ENCODE peak calls at places on chromosome 21, in four cellular contexts. J, A, R and P are unnamed samples.

GRCh38 chr21:17514124-17514481 is 1.3 kb downstream of the CXADR start:
- DNase-seq in R (no peak), A (no peak), J (no peak), P (no peak)

GRCh38 chr21:34035619-34036354 is 37.6 kb upstream of the MRPS6 start:
- DNase-seq in J (no peak), R (no peak), A (peak; percentile 46), P (no peak)

GRCh38 chr21:34205811-34206635 is 132.6 kb downstream of the MRPS6 start:
- DNase-seq in A (no peak), J (no peak), R (peak; percentile 18), P (no peak)

GRCh38 chr21:41995577-41995976 is 14.6 kb downstream of the ZBTB21 start:
- DNase-seq in J (no peak), R (no peak), A (no peak), P (no peak)

GRCh38 chr21:27424601-27425000 is 457.7 kb upstream of the ADAMTS5 start:
- DNase-seq in R (no peak), J (no peak), A (no peak), P (no peak)

GRCh38 chr21:34156957-34157356 is 83.6 kb downstream of the MRPS6 start:
- DNase-seq in R (no peak), J (no peak), A (no peak), P (no peak)

GRCh38 chr21:42524341-42525227 is 10.9 kb downstream of the SLC37A1 start:
- DNase-seq in J (peak; percentile 93), A (peak; percentile 77), R (peak; percentile 10), P (peak; percentile 65)

GRCh38 chr21:23008803-23009202 is 2010.6 kb downstream of the NCAM2 start:
- DNase-seq in J (no peak), R (no peak), A (no peak), P (no peak)

GRCh38 chr21:41763398-41763931 is 3.4 kb downstream of the RIPK4 start:
- DNase-seq in A (no peak), R (no peak), J (no peak), P (no peak)

GRCh38 chr21:42653492-42654061 is at the start of gene PDE9A:
- DNase-seq in A (peak; percentile 69), J (peak; percentile 49), R (no peak), P (no peak)

GRCh38 chr21:39727401-39728120 is 17.4 kb upstream of the IGSF5 start:
- DNase-seq in A (no peak), R (no peak), J (no peak), P (no peak)

GRCh38 chr21:39728341-39728740 is 16.6 kb upstream of the IGSF5 start:
- DNase-seq in R (no peak), A (no peak), J (no peak), P (no peak)

GRCh38 chr21:39721885-39722284 is 23.1 kb upstream of the IGSF5 start:
- DNase-seq in R (no peak), A (no peak), J (no peak), P (no peak)

GRCh38 chr21:39724944-39725343 is 20.0 kb upstream of the IGSF5 start:
- DNase-seq in A (no peak), J (no peak), R (no peak), P (no peak)

GRCh38 chr21:39726133-39726532 is 18.9 kb upstream of the IGSF5 start:
- DNase-seq in J (no peak), R (no peak), A (no peak), P (no peak)
- TF ChIP-seq CTCF in J (no peak), R (no peak), A (peak; percentile 1), P (no peak)

GRCh38 chr21:31781737-31782136 is 49.8 kb upstream of the SCAF4 start:
- DNase-seq in R (no peak), A (no peak), J (no peak), P (peak; percentile 56)

GRCh38 chr21:31777857-31778256 is 45.9 kb upstream of the SCAF4 start:
- DNase-seq in J (no peak), A (no peak), R (no peak), P (no peak)

GRCh38 chr21:31786164-31786920 is 54.4 kb upstream of the SCAF4 start:
- DNase-seq in J (no peak), R (no peak), A (no peak), P (no peak)

GRCh38 chr21:31780944-31781343 is 49.0 kb upstream of the SCAF4 start:
- DNase-seq in J (no peak), A (no peak), R (no peak), P (no peak)
- TF ChIP-seq CTCF in J (no peak), A (peak; percentile 14), R (no peak), P (no peak)

GRCh38 chr21:36541721-36542139 is 61.8 kb upstream of the CLDN14 start:
- DNase-seq in J (no peak), A (no peak), R (no peak), P (no peak)

GRCh38 chr21:36545776-36546511 is 66.0 kb upstream of the CLDN14 start:
- DNase-seq in A (no peak), R (no peak), J (no peak), P (no peak)

GRCh38 chr21:36544545-36544944 is 64.6 kb upstream of the CLDN14 start:
- DNase-seq in J (no peak), A (no peak), R (no peak), P (no peak)

GRCh38 chr21:36542312-36543101 is 62.6 kb upstream of the CLDN14 start:
- DNase-seq in A (peak; percentile 61), R (no peak), J (no peak), P (no peak)

GRCh38 chr21:36543924-36544323 is 64.0 kb upstream of the CLDN14 start:
- DNase-seq in A (no peak), J (no peak), R (no peak), P (no peak)
- TF ChIP-seq CTCF in A (no peak), J (no peak), R (no peak), P (no peak)

DNA sequence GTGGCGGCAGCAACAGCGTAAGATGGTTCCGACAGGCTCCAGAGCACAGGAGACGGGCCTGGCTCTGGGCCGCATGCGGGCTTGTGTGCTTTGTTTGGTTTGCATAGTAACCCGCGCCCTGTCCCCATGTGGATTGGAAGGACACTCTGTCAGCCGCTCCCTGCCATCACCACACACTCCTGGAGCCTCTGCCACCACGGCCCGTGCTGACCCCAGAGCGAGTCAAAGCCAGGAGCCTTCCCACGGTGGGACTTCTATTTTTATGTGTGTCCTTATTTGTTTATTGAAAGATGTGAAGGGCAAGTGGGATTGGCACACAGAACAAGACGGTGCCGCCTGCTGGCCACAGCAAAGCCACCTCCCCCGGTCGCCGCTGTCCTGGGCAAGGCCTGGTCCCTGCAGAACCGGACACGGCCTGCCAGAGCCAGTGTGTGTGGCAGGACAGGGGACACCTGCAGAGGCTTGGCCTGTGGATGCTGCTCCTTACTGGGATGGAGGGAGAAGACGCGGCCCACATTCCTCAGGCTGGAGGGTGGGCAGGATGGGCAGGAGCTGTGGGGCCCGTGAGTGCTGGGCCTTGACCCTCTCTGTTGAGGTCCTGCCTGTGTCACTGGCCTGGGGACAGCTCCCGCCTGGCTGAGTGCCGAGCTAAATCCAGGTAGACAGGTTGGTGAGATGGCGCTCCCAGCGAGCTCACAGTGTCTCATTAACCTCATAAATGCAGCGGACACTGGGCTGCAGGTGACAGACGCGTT is 64.4 kb downstream of the AGPAT3 start:
- DNase-seq in R (no peak), A (peak; percentile 49), J (no peak), P (peak; percentile 34)
- TF ChIP-seq CTCF in R (no peak), A (no peak), J (no peak), P (no peak)

DNA sequence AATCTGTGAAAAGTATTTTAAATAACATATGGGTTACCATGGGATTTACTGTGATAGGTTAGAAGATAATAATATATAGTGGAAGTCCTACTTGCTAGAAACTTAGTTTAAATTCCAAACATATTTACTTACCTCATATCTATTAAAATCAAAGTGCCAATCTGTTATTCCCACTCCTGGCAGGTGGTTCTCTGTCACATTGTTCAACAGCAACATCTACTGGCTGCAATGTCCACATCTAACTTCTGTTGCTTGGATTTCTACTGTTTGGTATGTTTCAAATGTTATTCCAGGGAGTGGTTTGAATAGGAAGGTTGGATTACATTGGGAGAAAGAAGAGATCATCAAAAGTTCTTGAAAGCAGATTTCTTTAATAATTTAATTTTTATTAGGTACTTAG is 122.5 kb upstream of the NCAM2 start:
- DNase-seq in R (no peak), J (no peak), A (no peak), P (no peak)
- TF ChIP-seq CTCF in R (no peak), J (no peak), A (peak; percentile 36), P (no peak)

GRCh38 chr21:45880097-45881068 is 101.2 kb upstream of the COL6A1 start:
- DNase-seq in J (peak; percentile 73), A (peak; percentile 88), R (peak; percentile 18), P (peak; percentile 73)
- TF ChIP-seq CTCF in J (peak; percentile 65), A (peak; percentile 68), R (peak; percentile 74), P (peak; percentile 87)